ENCODE peak calls at places on chromosomes 13 and 19, in five cellular contexts. One of them, this sample, is unnamed.

GRCh38 chr13:59461411-59461810 is 702.3 kb downstream of the DIAPH3 start:
- DNase-seq in ascending aorta: no peak
- DNase-seq in adrenal gland: no peak
- DNase-seq in psoas muscle: no peak
- DNase-seq in foreskin fibroblast: no peak
- DNase-seq in this sample: no peak

GRCh38 chr13:99418663-99419140 is 82.6 kb upstream of the TM9SF2 start:
- DNase-seq in foreskin fibroblast: no peak
- DNase-seq in ascending aorta: no peak
- DNase-seq in psoas muscle: peak; percentile 4
- DNase-seq in adrenal gland: no peak
- DNase-seq in this sample: peak; percentile 15

GRCh38 chr13:33132644-33133440 is 116.6 kb downstream of the KL start:
- DNase-seq in adrenal gland: no peak
- DNase-seq in psoas muscle: no peak
- DNase-seq in foreskin fibroblast: peak; percentile 44
- DNase-seq in ascending aorta: no peak
- DNase-seq in this sample: no peak

GRCh38 chr13:104086759-104087158 is 1020.5 kb upstream of the SLC10A2 start:
- DNase-seq in ascending aorta: no peak
- DNase-seq in foreskin fibroblast: peak; percentile 3
- DNase-seq in adrenal gland: no peak
- DNase-seq in psoas muscle: no peak
- DNase-seq in this sample: no peak

GRCh38 chr13:35768551-35768950 is 292.1 kb upstream of the MAB21L1 start:
- DNase-seq in psoas muscle: no peak
- DNase-seq in ascending aorta: no peak
- DNase-seq in adrenal gland: no peak
- DNase-seq in foreskin fibroblast: peak; percentile 83
- DNase-seq in this sample: no peak

GRCh38 chr13:110125613-110126272 is 181.2 kb downstream of the COL4A1 start:
- DNase-seq in psoas muscle: no peak
- DNase-seq in adrenal gland: no peak
- DNase-seq in foreskin fibroblast: no peak
- DNase-seq in ascending aorta: no peak
- DNase-seq in this sample: no peak

GRCh38 chr19:12139309-12139708 is 841 bp downstream of the ZNF20 start:
- DNase-seq in psoas muscle: no peak
- DNase-seq in ascending aorta: no peak
- DNase-seq in foreskin fibroblast: peak; percentile 26
- DNase-seq in adrenal gland: no peak
- DNase-seq in this sample: no peak

GRCh38 chr13:27446986-27447583 is 3.3 kb downstream of the MTIF3 start:
- DNase-seq in foreskin fibroblast: no peak
- DNase-seq in psoas muscle: no peak
- DNase-seq in adrenal gland: no peak
- DNase-seq in ascending aorta: no peak
- DNase-seq in this sample: no peak

GRCh38 chr13:20073775-20074174 is 87.1 kb downstream of the GJA3 start:
- DNase-seq in ascending aorta: no peak
- DNase-seq in adrenal gland: no peak
- DNase-seq in foreskin fibroblast: no peak
- DNase-seq in psoas muscle: no peak
- DNase-seq in this sample: no peak

GRCh38 chr19:30161770-30162169 is 210.4 kb upstream of the ZNF536 start:
- DNase-seq in foreskin fibroblast: no peak
- DNase-seq in adrenal gland: no peak
- DNase-seq in ascending aorta: no peak
- DNase-seq in psoas muscle: peak; percentile 3
- DNase-seq in this sample: no peak

GRCh38 chr13:29771247-29771646 is 79.2 kb downstream of the UBL3 start:
- DNase-seq in adrenal gland: no peak
- DNase-seq in foreskin fibroblast: peak; percentile 57
- DNase-seq in ascending aorta: no peak
- DNase-seq in psoas muscle: no peak
- DNase-seq in this sample: no peak

GRCh38 chr13:30114586-30115256 is 192.6 kb downstream of the KATNAL1 start:
- DNase-seq in psoas muscle: peak; percentile 94
- DNase-seq in adrenal gland: peak; percentile 91
- DNase-seq in ascending aorta: peak; percentile 56
- DNase-seq in foreskin fibroblast: peak; percentile 93
- DNase-seq in this sample: peak; percentile 94

GRCh38 chr13:77928909-77929308 is 10.3 kb upstream of the EDNRB start:
- DNase-seq in psoas muscle: no peak
- DNase-seq in foreskin fibroblast: no peak
- DNase-seq in ascending aorta: no peak
- DNase-seq in adrenal gland: no peak
- DNase-seq in this sample: no peak

GRCh38 chr13:34128661-34129060 is 310.7 kb downstream of the RFC3 start:
- DNase-seq in ascending aorta: no peak
- DNase-seq in foreskin fibroblast: peak; percentile 37
- DNase-seq in adrenal gland: no peak
- DNase-seq in psoas muscle: no peak
- DNase-seq in this sample: no peak

This sample was measured in suprapubic skin.